ENCODE peak calls at places on chromosomes 2 and 18, in seven cellular contexts. O is GM23248, P is PC-3, X is OCI-LY7, D is SK-N-SH, A is neural progenitor cell, C is HCT116. T is an unnamed sample.

GRCh38 chr18:55499526-55499925 is 88.5 kb downstream of the TCF4 start:
- DNase-seq in O (no peak), P (no peak), X (no peak), D (no peak), A (no peak), C (no peak), T (no peak)

GRCh38 chr2:190846746-190847145 is 33.9 kb upstream of the GLS start:
- DNase-seq in O (no peak), P (peak; percentile 83), X (no peak), D (no peak), A (no peak), C (no peak), T (no peak)

GRCh38 chr2:177183860-177184259 is 28.7 kb upstream of the HNRNPA3 start:
- DNase-seq in O (no peak), P (no peak), X (no peak), D (no peak), A (no peak), C (no peak), T (no peak)

GRCh38 chr18:31506024-31506742 is 8.2 kb downstream of the DSG2 start:
- DNase-seq in O (peak; percentile 14), P (peak; percentile 24), X (no peak), D (no peak), A (no peak), C (no peak), T (no peak)

GRCh38 chr2:201955702-201956141 is 77.9 kb upstream of the FZD7 start:
- DNase-seq in O (peak; percentile 66), P (no peak), X (no peak), D (no peak), A (no peak), C (no peak), T (no peak)

GRCh38 chr2:237510502-237511217 is 23.6 kb downstream of the MLPH start:
- DNase-seq in O (no peak), P (no peak), X (no peak), D (no peak), A (no peak), C (no peak), T (no peak)

GRCh38 chr2:234286118-234286598 is 210.7 kb downstream of the ARL4C start:
- DNase-seq in O (no peak), P (no peak), X (no peak), D (no peak), A (no peak), C (no peak), T (no peak)

GRCh38 chr2:72116081-72116533 is 31.6 kb downstream of the CYP26B1 start:
- DNase-seq in O (peak; percentile 47), P (peak; percentile 69), X (no peak), D (peak; percentile 44), A (no peak), C (no peak), T (no peak)

GRCh38 chr18:31793531-31793930 is 32.9 kb upstream of the SLC25A52 start:
- DNase-seq in O (no peak), P (no peak), X (no peak), D (no peak), A (no peak), C (no peak), T (no peak)

GRCh38 chr2:32289165-32290054 is 11.7 kb downstream of the YIPF4 start:
- DNase-seq in O (peak; percentile 76), P (peak; percentile 79), X (no peak), D (no peak), A (no peak), C (peak; percentile 16), T (peak; percentile 27)

GRCh38 chr2:11750422-11750821 is 4.0 kb downstream of the LPIN1 start:
- DNase-seq in O (peak; percentile 14), P (no peak), X (peak; percentile 78), D (no peak), A (no peak), C (no peak), T (no peak)

GRCh38 chr2:193695367-193695766 is 1500.6 kb upstream of the TMEFF2 start:
- DNase-seq in O (peak; percentile 53), P (peak; percentile 56), X (peak; percentile 10), D (peak; percentile 10), A (peak; percentile 31), C (peak; percentile 22), T (peak; percentile 22)

GRCh38 chr2:128783193-128783671 is 464.6 kb upstream of the HS6ST1 start:
- DNase-seq in O (no peak), P (no peak), X (no peak), D (no peak), A (no peak), C (no peak), T (no peak)

GRCh38 chr2:225274751-225275150 is 124.8 kb upstream of the NYAP2 start:
- DNase-seq in O (peak; percentile 4), P (peak; percentile 82), X (peak; percentile 46), D (peak; percentile 13), A (no peak), C (no peak), T (no peak)

GRCh38 chr18:23243178-23243577 is 107.9 kb downstream of the CABLES1 start:
- DNase-seq in O (no peak), P (no peak), X (peak; percentile 85), D (no peak), A (peak; percentile 43), C (no peak), T (no peak)

GRCh38 chr2:239344857-239345216 is 56.0 kb downstream of the HDAC4 start:
- DNase-seq in O (no peak), P (no peak), X (no peak), D (no peak), A (no peak), C (no peak), T (no peak)

GRCh38 chr2:150188801-150189200 is 298.7 kb downstream of the RND3 start:
- DNase-seq in O (no peak), P (peak; percentile 27), X (no peak), D (no peak), A (no peak), C (no peak), T (peak; percentile 30)

GRCh38 chr2:72137498-72138010 is 10.1 kb downstream of the CYP26B1 start:
- DNase-seq in O (peak; percentile 56), P (peak; percentile 77), X (peak; percentile 51), D (peak; percentile 87), A (peak; percentile 73), C (no peak), T (peak; percentile 66)

DNA sequence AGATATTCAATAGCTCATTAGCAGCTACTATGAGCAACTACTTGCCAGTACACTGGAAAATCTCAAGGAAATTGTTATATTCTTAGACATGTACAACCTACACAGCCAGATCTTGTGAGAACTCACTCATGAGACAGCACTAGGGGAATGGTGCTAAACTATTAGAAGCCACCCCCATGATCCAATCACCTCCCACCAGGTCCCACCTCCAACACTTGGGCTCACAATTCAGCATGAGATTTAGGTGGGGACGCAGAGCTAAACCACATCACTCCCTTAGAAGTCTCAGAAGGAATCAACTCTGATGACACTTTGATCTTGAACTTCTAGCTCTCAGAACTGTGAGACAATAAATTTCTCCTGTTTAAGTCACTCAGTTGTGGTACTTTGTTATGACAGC is 418.3 kb upstream of the SPHKAP start:
- DNase-seq in O (peak; percentile 41), P (no peak), X (no peak), D (no peak), A (no peak), C (no peak), T (no peak)
- TF ChIP-seq EZH2phosphoT487 in O (no peak), P (no peak), X (no peak), D (no peak), A (no peak), C (no peak), T (no peak)

GRCh38 chr2:104863229-104863584 is 9.3 kb downstream of the POU3F3 start:
- DNase-seq in O (no peak), P (no peak), X (no peak), D (no peak), A (no peak), C (no peak), T (no peak)
- H4K20me1 ChIP-seq in O (no peaks in the 10 kb centered on the region), P (no peaks in the 10 kb centered on the region), X (no peaks in the 10 kb centered on the region), D (no peaks in the 10 kb centered on the region), A (peaks cover 100% of the 10 kb centered on the region), C (no peaks in the 10 kb centered on the region), T (no peaks in the 10 kb centered on the region)

DNA sequence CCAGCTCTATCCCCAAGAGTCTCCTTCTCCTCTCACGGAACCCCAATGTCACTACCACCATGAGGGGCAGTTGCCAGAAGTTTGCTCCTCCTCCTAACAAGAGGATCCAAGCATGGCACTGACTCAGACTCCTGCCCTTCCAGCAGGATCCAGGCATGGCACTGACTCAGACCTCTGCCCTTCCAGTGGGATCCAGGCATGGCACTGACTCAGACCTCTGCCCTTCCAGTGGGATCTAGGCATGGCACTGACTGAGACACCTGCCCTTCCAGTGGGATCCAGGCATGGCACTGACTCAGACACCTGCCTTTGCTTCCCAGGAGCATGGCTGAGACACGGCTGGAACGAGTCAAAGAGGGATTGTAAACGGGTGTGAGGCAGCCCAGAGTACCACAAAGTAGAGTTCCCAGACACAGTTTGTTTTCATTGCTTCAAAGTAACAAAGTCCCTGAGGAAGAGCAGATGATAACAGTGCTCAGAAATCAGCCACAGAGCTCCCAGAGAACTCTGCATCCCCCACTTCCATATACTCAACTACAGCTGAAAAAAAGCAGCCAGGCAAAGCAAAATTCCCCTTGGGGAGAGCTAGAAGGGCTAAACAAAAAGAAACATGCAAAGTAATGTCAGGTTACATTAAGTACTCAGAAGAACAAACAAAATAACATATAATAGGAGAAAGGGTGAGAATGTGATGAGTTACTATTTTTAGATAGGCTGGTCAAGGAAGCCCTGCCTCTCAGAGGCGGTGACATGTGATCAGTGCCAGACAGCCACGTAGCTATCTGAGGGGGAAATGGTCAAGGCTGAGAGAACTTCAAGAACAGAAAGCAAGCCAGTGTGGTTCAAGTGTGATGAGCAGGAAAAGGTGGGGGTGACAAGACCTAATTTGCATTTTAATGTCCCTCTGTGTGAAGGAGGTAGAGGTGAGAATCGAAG is 3.0 kb downstream of the BUB1 start:
- DNase-seq in O (peak; percentile 54), P (peak; percentile 83), X (peak; percentile 91), D (no peak), A (no peak), C (no peak), T (peak; percentile 60)
- H2AFZ ChIP-seq in O (peak overlapping the region; percentile 65), P (peak overlapping the region; percentile 1), X (no peak overlapping the region), D (peak overlapping the region; percentile 78), A (no peak overlapping the region), C (no peak overlapping the region), T (peak overlapping the region; percentile 19)

GRCh38 chr2:60992985-60993392 is 24.5 kb upstream of the PEX13 start:
- DNase-seq in O (no peak), P (no peak), X (peak; percentile 54), D (no peak), A (no peak), C (no peak), T (no peak)

GRCh38 chr2:60995376-60995775 is 22.1 kb upstream of the PEX13 start:
- DNase-seq in O (no peak), P (no peak), X (no peak), D (no peak), A (no peak), C (no peak), T (no peak)

DNA sequence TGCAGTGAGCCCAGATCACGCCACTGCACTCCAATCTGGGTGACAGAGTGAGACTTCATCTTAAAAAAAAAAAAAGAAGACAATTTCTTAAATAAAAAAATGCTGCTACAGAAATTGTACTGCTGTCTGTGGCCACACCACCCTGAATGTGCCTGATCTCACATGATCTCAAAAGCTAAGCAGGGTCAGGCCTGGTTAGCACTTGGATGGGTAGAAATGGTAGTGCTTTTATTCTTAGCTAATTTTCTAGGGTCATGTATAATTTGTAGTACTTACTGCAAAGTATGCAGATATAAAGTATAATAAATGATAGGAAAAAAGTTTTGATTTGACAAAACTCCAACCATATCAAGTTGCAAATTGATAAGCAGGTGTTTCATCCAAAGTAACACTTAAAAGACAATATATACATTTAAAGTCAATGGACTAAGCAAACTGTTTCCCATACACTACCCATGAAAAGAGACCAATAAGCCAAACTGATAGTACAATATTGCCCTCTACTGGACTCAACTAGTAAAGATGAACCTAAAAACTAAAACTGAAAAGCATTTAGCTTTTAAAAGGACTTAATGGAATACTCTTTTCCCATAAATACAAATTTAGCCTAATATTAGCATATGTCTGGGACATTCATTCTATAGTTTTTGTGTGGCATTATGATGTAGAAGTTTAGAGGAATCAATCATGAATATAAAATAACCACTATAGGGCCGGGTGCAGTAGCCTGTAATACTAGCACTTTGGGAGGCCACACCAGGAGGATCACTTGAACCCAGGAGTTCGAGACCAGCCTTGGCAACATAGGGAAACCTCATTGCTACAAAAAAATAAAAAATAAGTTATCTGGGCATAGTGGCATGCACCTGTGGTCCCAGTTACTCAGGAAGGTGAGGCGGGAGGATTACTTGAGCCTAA is 18.6 kb upstream of the PEX13 start:
- DNase-seq in O (peak; percentile 63), P (peak; percentile 78), X (peak; percentile 82), D (peak; percentile 52), A (peak; percentile 54), C (no peak), T (peak; percentile 55)
- TF ChIP-seq EZH2phosphoT487 in O (no peak), P (no peak), X (no peak), D (no peak), A (no peak), C (no peak), T (no peak)

T was measured in hepatocyte.